ENCODE peak calls at places on chromosomes 4 and X, in four cellular contexts. A is suprapubic skin, S is K562, K is prostate gland. M is an unnamed sample. For H3K4me1, the result is how much of the 10 kb centered on the place peaks cover.

GRCh38 chr4:112031712-112032328 is 113.4 kb upstream of the FAM241A start:
- DNase-seq in K (no peak), S (peak), A (no peak), M (no peak)

GRCh38 chr4:38523524-38524448 is 140.2 kb upstream of the KLF3 start:
- DNase-seq in K (no peak), A (no peak), S (peak), M (no peak)

GRCh38 chr4:82050806-82051205 is 323.0 kb downstream of the HNRNPD start:
- DNase-seq in K (no peak), A (no peak), S (no peak), M (no peak)

GRCh38 chr4:24565054-24565453 is 19.3 kb downstream of the DHX15 start:
- DNase-seq in K (no peak), A (no peak), S (no peak), M (no peak)

GRCh38 chr4:112213850-112214249 is 17.7 kb upstream of the AP1AR start:
- DNase-seq in S (no peak), A (no peak), K (no peak), M (no peak)

GRCh38 chr4:38058186-38058585 is 98.0 kb downstream of the PTTG2 start:
- DNase-seq in A (no peak), K (no peak), S (no peak), M (no peak)

GRCh38 chr4:119748853-119749252 is 120.2 kb upstream of the PDE5A start:
- DNase-seq in K (no peak), S (no peak), A (no peak), M (no peak)

GRCh38 chrX:101051153-101051548 is 760 bp downstream of the TRMT2B start:
- DNase-seq in S (no peak), A (peak), K (peak), M (peak)

GRCh38 chr4:178937130-178937529 is 1494.9 kb upstream of the AGA start:
- DNase-seq in S (no peak), K (no peak), A (no peak), M (no peak)

GRCh38 chr4:140851032-140851636 is 94.9 kb upstream of the TBC1D9 start:
- DNase-seq in S (peak), A (no peak), K (peak), M (no peak)

GRCh38 chr4:105990933-105991332 is 95.7 kb downstream of the NPNT start:
- DNase-seq in A (peak), K (peak), S (no peak), M (peak)

DNA sequence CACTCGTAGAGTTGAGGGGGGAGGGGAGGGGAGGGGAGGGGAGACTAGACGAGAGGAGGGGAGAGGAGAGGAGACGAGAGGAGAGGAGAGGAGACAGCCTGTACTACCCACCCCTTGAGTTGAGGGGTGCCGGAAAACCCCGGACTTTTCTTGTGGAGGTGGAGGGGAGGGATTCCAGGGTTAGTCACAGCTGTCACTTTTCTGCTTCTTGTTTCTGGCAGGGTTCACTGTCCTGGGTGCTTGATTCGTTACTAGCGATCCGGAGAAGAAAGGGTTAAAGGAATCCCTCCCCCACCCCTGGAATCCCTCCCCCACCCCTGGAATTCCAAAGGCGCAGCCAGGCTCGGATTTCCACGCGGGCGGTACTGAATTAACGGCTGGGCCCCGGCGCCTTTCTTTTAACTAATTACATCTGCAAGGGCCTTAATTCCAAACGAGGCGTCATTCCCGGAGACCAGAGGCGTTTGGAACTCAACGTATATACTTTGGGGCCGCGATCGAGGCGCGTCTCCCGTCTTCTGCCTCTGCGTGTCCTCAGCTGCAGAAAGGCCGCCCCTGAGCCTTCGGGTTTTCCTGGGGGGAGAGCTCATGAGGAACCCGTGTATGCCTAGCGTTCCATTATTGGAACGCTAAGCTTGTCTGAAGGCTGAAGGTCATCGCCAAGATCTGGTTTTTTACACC is 20.1 kb upstream of the CSF2RA start:
- DNase-seq in A (no peak), K (no peak), S (no peak), M (no peak)
- H3K27ac ChIP-seq in A (peak), K (no peak), S (no peak), M (peak)

DNA sequence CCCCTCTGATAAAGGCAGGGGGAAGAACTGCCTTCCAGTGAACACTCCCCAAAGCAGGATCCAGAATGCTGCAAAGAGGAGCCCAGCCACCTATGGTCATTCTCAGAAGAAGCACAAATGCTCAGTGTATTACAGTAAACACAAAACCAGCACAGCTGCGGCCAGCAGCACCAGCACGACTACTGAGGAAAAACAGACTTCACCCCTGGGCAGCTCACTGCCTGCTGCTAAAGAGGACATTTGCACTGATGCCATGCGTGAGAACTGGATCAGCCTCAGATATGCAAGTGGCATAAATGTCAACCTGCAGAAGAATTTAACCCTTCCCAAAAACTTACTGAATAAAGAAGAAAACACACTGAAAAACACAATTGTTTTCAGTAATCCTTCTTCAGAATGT is 80.2 kb upstream of the TLR2 start:
- DNase-seq in K (no peak), S (no peak), A (no peak), M (no peak)
- H3K4me1 ChIP-seq in K (under half), S (under half), A (under half), M (under half)

GRCh38 chrX:113287761-113288160 is 447.1 kb upstream of the AMOT start:
- DNase-seq in K (no peak), S (no peak), A (no peak), M (no peak)
- TF ChIP-seq POLR2AphosphoS5 in K (no peak), S (no peak), A (no peak), M (no peak)

GRCh38 chr4:169756971-169757574 is 671 bp downstream of the HPF1 start:
- DNase-seq in S (no peak), A (no peak), K (no peak), M (no peak)

DNA sequence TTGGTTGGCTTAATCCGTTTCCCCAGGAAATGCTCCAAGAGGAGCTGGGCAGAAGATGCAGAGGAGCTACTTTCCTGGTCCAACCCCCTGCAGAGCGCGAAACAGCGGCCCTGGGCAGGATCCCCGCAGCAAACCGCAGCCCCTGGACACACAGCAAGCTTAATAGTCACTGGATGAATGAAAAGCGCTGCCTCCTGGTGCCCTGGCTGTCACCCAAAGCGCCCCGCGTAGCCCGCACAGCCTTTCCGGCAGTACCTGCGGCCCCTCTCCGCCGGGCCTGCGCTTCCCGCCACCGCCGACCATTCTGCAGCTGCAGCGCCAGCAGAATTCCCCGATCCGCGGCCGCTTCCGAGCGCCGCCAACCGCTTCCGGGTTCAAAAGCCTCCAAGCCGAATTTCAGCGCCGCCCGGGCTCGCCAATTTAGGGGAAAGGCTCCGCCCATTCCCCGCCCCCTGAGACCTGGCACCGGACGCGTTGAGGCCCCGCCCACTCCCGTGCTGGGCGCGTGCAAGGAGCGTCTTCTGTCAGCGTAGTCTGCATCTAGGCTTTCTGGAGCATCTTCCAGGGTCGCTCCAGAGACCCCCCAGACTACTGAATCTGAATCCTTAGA is at the start of gene HPF1:
- DNase-seq in S (peak), A (peak), K (peak), M (peak)
- H3K27ac ChIP-seq in S (peak), A (peak), K (peak), M (peak)

GRCh38 chr4:177006331-177006730 is 213.6 kb upstream of the VEGFC start:
- DNase-seq in S (no peak), A (no peak), K (no peak), M (no peak)
- H3K4me1 ChIP-seq in S (under half), A (under half), K (under half), M (under half)

GRCh38 chr4:93152461-93152860 is 676.1 kb upstream of the ATOH1 start:
- DNase-seq in K (no peak), S (no peak), A (no peak), M (no peak)

GRCh38 chr4:93144644-93145043 is 683.9 kb upstream of the ATOH1 start:
- DNase-seq in K (no peak), S (no peak), A (no peak), M (no peak)

DNA sequence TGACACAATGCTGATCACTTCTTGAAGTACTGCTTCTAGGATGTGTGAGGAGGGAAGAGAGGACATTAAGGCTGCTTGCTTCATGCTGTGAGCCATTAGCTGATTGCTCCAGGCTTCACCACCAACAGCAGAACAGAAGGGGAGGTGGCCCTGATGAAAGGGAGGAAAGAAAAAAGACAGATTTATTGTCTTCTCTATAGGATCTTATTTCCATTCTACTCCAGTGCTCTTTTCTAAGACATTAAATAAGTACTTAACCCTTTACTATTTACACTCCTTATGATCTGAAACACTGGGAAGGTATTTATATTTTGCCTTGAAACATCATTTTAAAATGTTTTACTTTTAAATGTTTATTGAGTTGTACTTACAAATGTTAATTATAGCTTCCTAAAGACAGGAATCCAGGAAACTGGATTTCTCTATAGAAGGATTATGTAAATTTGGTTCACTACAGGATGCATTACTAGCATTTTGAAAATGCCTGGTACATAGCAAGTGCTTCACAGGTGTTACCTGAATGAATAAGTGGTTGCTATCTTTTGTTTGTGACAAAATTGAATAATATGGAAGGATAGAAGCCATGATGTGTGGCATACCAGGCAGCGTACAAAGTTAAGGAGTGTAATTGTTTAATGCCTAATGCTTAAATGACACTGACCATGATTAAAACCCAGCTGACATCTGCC is 680.9 kb upstream of the ATOH1 start:
- DNase-seq in S (no peak), A (no peak), K (no peak), M (no peak)
- TF ChIP-seq POLR2AphosphoS5 in S (no peak), A (no peak), K (no peak), M (no peak)

GRCh38 chr4:142567620-142568451 is 278.3 kb downstream of the INPP4B start:
- DNase-seq in A (no peak), S (no peak), K (no peak), M (no peak)
- H3K27ac ChIP-seq in A (no peak), S (no peak), K (no peak), M (peak)

DNA sequence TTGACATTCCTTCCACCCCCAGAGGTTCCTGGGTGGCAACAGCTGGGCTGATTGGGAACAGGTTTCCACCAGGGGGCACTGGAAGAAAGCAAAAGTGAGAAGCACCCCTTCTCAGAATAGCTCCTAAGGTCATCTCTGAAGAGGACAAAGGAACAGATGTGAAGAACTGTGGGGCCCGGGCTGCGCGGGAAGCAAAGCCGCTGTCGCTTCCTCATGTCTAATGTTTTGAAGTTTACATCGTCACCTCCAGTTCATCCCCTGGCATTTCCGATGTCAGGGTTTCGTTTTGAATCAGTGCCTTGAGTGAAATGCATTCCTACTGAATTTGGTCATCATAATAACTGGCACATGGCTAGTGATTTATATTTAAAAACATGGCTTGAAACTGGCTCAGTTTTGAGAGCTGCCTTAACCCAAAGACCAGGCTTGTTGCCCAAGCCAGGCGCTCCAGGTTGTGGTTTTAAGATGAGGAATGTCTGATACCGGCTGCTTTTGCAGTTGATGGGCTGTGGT is 6.1 kb downstream of the TXK start:
- DNase-seq in K (peak), S (peak), A (no peak), M (no peak)
- H3K4me1 ChIP-seq in K (under half), S (under half), A (under half), M (under half)

GRCh38 chr4:123506311-123506685 is 109.7 kb downstream of the SPRY1 start:
- DNase-seq in S (no peak), A (no peak), K (no peak), M (no peak)
- TF ChIP-seq POLR2AphosphoS5 in S (no peak), A (no peak), K (no peak), M (no peak)